ENCODE peak calls at places on chromosomes 12 and 14, in seven cellular contexts. Q is omental fat pad, F is PC-3, S is AG10803, U is OCI-LY7, P is A549, B is H9. N is an unnamed sample.

GRCh38 chr14:71472281-71472960 is 459.8 kb upstream of the RGS6 start:
- DNase-seq in U (no peak), P (no peak), F (no peak), Q (no peak), B (no peak), S (peak; percentile 72), N (no peak)

GRCh38 chr12:46896680-46897079 is 70.9 kb upstream of the SLC38A4 start:
- DNase-seq in F (no peak), B (no peak), P (no peak), U (no peak), S (no peak), Q (no peak), N (no peak)

GRCh38 chr12:115362319-115362976 is 678.5 kb upstream of the TBX3 start:
- DNase-seq in S (peak; percentile 60), P (no peak), Q (no peak), U (no peak), B (no peak), F (peak; percentile 48), N (no peak)

GRCh38 chr12:49482095-49483051 is 56.5 kb upstream of the KCNH3 start:
- DNase-seq in Q (no peak), P (no peak), U (no peak), S (no peak), B (peak; percentile 59), F (peak; percentile 45), N (no peak)

GRCh38 chr12:94761559-94761958 is 111.2 kb upstream of the TMCC3 start:
- DNase-seq in F (peak; percentile 96), B (no peak), P (peak; percentile 64), U (no peak), S (peak; percentile 68), Q (no peak), N (no peak)

GRCh38 chr14:90521121-90521929 is 124.5 kb downstream of the CALM1 start:
- DNase-seq in Q (no peak), B (peak; percentile 24), U (no peak), F (no peak), S (no peak), P (no peak), N (no peak)

GRCh38 chr12:88509347-88509746 is 70.9 kb downstream of the KITLG start:
- DNase-seq in P (no peak), F (no peak), Q (no peak), U (no peak), S (peak; percentile 57), B (no peak), N (no peak)

GRCh38 chr14:79758985-79759384 is 452.3 kb downstream of the DIO2 start:
- DNase-seq in U (no peak), B (no peak), P (no peak), S (no peak), F (no peak), Q (no peak), N (no peak)

GRCh38 chr14:42527141-42527540 is 920.5 kb downstream of the LRFN5 start:
- DNase-seq in P (no peak), S (no peak), B (no peak), Q (no peak), F (no peak), U (no peak), N (no peak)

GRCh38 chr14:104293231-104293841 is 154.9 kb downstream of the KIF26A start:
- DNase-seq in Q (no peak), P (no peak), S (no peak), U (no peak), F (peak; percentile 6), B (peak; percentile 29), N (no peak)

GRCh38 chr12:48857278-48857994 is 5.5 kb upstream of the DDX23 start:
- DNase-seq in U (peak; percentile 83), F (no peak), S (no peak), P (no peak), Q (no peak), B (no peak), N (no peak)

GRCh38 chr12:87827638-87828264 is 201.4 kb downstream of the C12orf50 start:
- DNase-seq in P (peak; percentile 7), Q (no peak), B (no peak), S (no peak), U (no peak), F (peak; percentile 76), N (no peak)

GRCh38 chr12:51533799-51534198 is 57.2 kb upstream of the SCN8A start:
- DNase-seq in U (no peak), F (peak; percentile 29), P (no peak), S (peak; percentile 32), B (peak; percentile 23), Q (no peak), N (no peak)

GRCh38 chr12:51534216-51534615 is 56.8 kb upstream of the SCN8A start:
- DNase-seq in S (no peak), U (no peak), B (no peak), F (no peak), P (no peak), Q (no peak), N (no peak)

GRCh38 chr12:51531982-51532497 is 59.0 kb upstream of the SCN8A start:
- DNase-seq in P (peak; percentile 79), B (peak; percentile 95), U (peak; percentile 71), Q (peak; percentile 41), S (peak; percentile 72), F (peak; percentile 91), N (peak; percentile 73)

GRCh38 chr12:51536159-51536558 is 54.9 kb upstream of the SCN8A start:
- DNase-seq in F (peak; percentile 26), B (no peak), S (no peak), P (peak; percentile 33), U (no peak), Q (no peak), N (no peak)

DNA sequence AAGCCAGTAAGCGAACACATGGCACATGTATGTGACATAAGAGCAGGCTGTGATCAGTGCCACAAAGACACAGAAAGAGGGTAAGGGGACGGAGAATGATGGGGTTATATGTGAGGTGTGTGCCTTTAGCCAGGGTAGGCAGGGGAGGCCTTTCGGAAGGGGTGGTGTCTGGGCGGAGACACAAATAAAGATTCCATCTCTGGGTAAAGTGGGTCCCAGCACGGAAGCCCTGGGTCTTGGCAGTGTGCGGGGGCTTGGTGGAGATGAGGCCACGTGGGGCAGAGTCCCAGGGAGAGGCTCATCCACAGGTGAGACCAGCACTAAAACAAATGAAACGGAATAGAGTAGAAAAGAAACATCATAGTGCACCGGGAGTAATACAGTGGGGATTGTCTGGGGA is 56.4 kb upstream of the SCN8A start:
- DNase-seq in B (no peak), U (no peak), F (no peak), Q (no peak), S (no peak), P (no peak), N (no peak)
- TF ChIP-seq CTCF in B (no peak), U (no peak), F (no peak), Q (no peak), S (no peak), P (no peak), N (no peak)

DNA sequence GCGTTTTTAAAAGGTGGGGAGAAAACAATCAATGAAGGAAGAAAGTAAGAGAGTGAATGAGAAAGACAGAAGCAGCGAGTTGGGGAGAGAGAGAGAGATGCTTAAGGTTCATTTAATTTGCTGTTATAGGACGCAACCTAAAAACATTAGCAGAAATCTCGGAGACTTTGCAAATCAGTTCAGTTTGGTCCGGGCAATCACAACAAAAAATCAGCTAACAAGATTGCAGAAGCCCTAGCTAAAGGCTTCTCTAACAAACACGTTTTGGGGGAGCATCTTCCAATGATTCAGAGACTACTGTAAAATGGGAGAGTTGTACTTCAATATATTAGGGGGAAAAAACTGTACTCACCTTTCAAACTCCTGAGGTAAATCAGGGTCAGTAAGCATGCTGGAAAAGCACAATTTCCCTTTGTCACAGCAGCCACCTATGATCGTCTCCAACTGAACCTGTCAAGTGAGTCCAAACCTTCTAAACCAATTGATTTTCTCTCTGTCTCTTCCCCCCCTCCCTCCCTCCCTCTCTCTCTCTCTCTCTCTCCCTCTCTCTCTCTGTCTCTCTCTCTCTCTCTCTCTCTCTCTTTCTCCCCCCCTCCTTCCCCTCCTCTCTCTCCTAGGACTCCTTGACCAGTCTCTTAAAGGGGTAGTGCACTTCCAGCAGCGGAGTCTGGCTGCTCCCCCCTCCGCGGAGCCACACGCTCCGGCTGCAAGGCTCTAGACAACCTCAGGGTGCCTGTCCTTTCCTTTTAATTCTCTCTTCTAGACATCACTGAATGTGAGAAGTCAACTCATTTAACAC is at the start of gene SOX5:
- DNase-seq in S (peak; percentile 1), Q (no peak), F (no peak), U (no peak), B (peak; percentile 61), P (no peak), N (no peak)
- TF ChIP-seq CTCF in S (no peak), Q (no peak), F (no peak), U (no peak), B (no peak), P (no peak), N (no peak)

GRCh38 chr12:58106185-58106584 is 164.8 kb downstream of the ATP23 start:
- DNase-seq in S (no peak), P (no peak), F (no peak), Q (no peak), U (no peak), B (no peak), N (no peak)
- TF ChIP-seq CTCF in S (no peak), P (no peak), F (no peak), Q (no peak), U (no peak), B (no peak), N (no peak)

GRCh38 chr12:62632521-62632920 is 165.9 kb downstream of the MON2 start:
- DNase-seq in P (no peak), B (peak; percentile 81), S (peak; percentile 89), Q (no peak), F (no peak), U (no peak), N (no peak)

GRCh38 chr12:62629413-62629812 is 162.8 kb downstream of the MON2 start:
- DNase-seq in P (no peak), Q (no peak), F (no peak), S (no peak), B (peak; percentile 67), U (no peak), N (no peak)

GRCh38 chr12:62629971-62630739 is 163.5 kb downstream of the MON2 start:
- DNase-seq in S (no peak), F (no peak), U (no peak), P (no peak), B (no peak), Q (no peak), N (no peak)

GRCh38 chr12:62635630-62636029 is 169.0 kb downstream of the MON2 start:
- DNase-seq in P (no peak), B (no peak), U (no peak), Q (no peak), F (no peak), S (no peak), N (no peak)

DNA sequence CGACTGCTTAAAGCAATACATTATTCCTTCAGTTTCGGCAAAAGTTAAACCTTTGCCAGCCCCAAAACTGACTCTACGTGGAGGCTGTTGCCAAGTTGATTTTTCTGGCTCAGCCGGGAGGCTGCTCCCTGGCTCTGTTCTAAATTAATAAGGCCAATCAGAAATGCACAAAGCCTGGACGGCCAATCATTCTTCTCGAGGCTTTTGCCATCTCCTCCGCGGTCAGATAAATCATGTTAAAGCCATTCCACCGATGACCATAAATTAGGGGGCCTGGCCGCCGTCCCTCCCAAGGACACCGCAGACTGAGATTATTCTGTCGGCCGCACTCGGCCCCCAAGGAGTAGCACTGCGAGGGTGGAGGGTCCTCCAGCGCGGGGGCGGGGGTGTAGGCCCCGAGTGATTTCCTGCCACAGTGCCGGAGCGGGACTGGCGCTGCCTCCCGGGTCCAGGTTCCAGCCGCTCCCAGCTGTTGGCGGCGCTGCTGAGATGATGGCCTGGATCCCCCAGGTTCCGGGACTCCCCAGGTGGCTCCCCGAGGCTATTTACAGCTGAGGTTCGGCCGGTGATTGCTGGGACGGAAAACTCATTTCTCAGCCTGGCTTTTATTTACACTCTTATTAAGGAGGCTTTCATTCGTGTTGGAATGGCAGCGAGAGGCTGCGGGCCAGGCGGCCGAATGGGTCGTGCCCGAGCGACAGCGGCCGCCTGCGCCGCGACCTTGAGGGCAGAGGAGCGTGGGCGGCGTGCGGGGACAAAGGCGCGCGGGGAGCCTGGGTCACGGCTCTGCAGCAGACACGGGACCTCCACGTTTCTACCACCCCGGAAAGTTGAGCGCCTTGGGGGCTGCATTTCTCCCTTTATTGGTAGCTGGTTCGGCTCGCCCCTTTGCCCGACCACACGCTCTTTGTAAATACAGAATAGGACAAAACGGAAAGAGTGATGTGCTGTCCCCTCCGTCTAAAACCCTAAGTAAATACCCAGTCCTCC is 165.2 kb downstream of the MON2 start:
- DNase-seq in F (no peak), Q (no peak), B (peak; percentile 79), P (peak; percentile 48), S (peak; percentile 96), U (no peak), N (peak; percentile 52)
- TF ChIP-seq CTCF in F (no peak), Q (no peak), B (peak; percentile 54), P (no peak), S (peak; percentile 49), U (no peak), N (no peak)

N was measured in D721Med.